ENCODE peak calls at places on chromosome 7, in four cellular contexts. One of them, this sample, is unnamed.

GRCh38 chr7:9709211-9709610 is 1264.5 kb upstream of the PHF14 start:
- DNase-seq in IMR-90: no peak
- DNase-seq in NCI-H1105 treated with DMSO at 0.1 percent for 48 hours: no peak
- DNase-seq in dorsolateral prefrontal cortex: no peak
- DNase-seq in this sample: no peak

GRCh38 chr7:2248984-2249694 is 7.1 kb downstream of the NUDT1 start:
- DNase-seq in IMR-90: peak; percentile 97
- DNase-seq in dorsolateral prefrontal cortex: no peak
- DNase-seq in NCI-H1105 treated with DMSO at 0.1 percent for 48 hours: no peak
- DNase-seq in this sample: peak; percentile 54

GRCh38 chr7:104240400-104240799 is 32.6 kb upstream of the ORC5 start:
- DNase-seq in IMR-90: no peak
- DNase-seq in dorsolateral prefrontal cortex: no peak
- DNase-seq in NCI-H1105 treated with DMSO at 0.1 percent for 48 hours: peak; percentile 89
- DNase-seq in this sample: no peak

GRCh38 chr7:118350260-118350659 is 125.8 kb downstream of the ANKRD7 start:
- DNase-seq in dorsolateral prefrontal cortex: no peak
- DNase-seq in NCI-H1105 treated with DMSO at 0.1 percent for 48 hours: no peak
- DNase-seq in IMR-90: no peak
- DNase-seq in this sample: no peak

GRCh38 chr7:150407588-150408392 is 28.7 kb downstream of the ZNF775 start:
- DNase-seq in dorsolateral prefrontal cortex: no peak
- DNase-seq in IMR-90: no peak
- DNase-seq in NCI-H1105 treated with DMSO at 0.1 percent for 48 hours: no peak
- DNase-seq in this sample: no peak

GRCh38 chr7:110522751-110523200 is 568.2 kb upstream of the LRRN3 start:
- DNase-seq in dorsolateral prefrontal cortex: no peak
- DNase-seq in NCI-H1105 treated with DMSO at 0.1 percent for 48 hours: peak; percentile 45
- DNase-seq in IMR-90: no peak
- DNase-seq in this sample: no peak

GRCh38 chr7:138125119-138125518 is 48.9 kb downstream of the AKR1D1 start:
- DNase-seq in dorsolateral prefrontal cortex: no peak
- DNase-seq in IMR-90: no peak
- DNase-seq in NCI-H1105 treated with DMSO at 0.1 percent for 48 hours: no peak
- DNase-seq in this sample: no peak

GRCh38 chr7:83429493-83429892 is 219.4 kb downstream of the SEMA3E start:
- DNase-seq in dorsolateral prefrontal cortex: no peak
- DNase-seq in NCI-H1105 treated with DMSO at 0.1 percent for 48 hours: no peak
- DNase-seq in IMR-90: no peak
- DNase-seq in this sample: no peak

GRCh38 chr7:54932818-54933543 is 85.8 kb upstream of the EGFR start:
- DNase-seq in IMR-90: peak; percentile 66
- DNase-seq in NCI-H1105 treated with DMSO at 0.1 percent for 48 hours: peak; percentile 87
- DNase-seq in dorsolateral prefrontal cortex: peak; percentile 83
- DNase-seq in this sample: peak; percentile 88

GRCh38 chr7:133984023-133984422 is 143.1 kb upstream of the LRGUK start:
- DNase-seq in NCI-H1105 treated with DMSO at 0.1 percent for 48 hours: peak; percentile 77
- DNase-seq in dorsolateral prefrontal cortex: no peak
- DNase-seq in IMR-90: no peak
- DNase-seq in this sample: no peak

GRCh38 chr7:79548616-79549206 is 95.2 kb upstream of the MAGI2 start:
- DNase-seq in NCI-H1105 treated with DMSO at 0.1 percent for 48 hours: peak; percentile 61
- DNase-seq in dorsolateral prefrontal cortex: no peak
- DNase-seq in IMR-90: peak; percentile 2
- DNase-seq in this sample: no peak

GRCh38 chr7:1913290-1914282 is 243.5 kb downstream of the ELFN1 start:
- DNase-seq in NCI-H1105 treated with DMSO at 0.1 percent for 48 hours: no peak
- DNase-seq in IMR-90: no peak
- DNase-seq in dorsolateral prefrontal cortex: no peak
- DNase-seq in this sample: no peak

GRCh38 chr7:141495057-141495456 is 56.2 kb upstream of the AGK start:
- DNase-seq in NCI-H1105 treated with DMSO at 0.1 percent for 48 hours: no peak
- DNase-seq in IMR-90: no peak
- DNase-seq in dorsolateral prefrontal cortex: no peak
- DNase-seq in this sample: no peak

GRCh38 chr7:47536705-47537611 is 45.0 kb downstream of the TNS3 start:
- DNase-seq in NCI-H1105 treated with DMSO at 0.1 percent for 48 hours: no peak
- DNase-seq in IMR-90: peak; percentile 76
- DNase-seq in dorsolateral prefrontal cortex: peak; percentile 51
- DNase-seq in this sample: peak; percentile 61

GRCh38 chr7:78398576-78398975 is 600.0 kb downstream of the PHTF2 start:
- DNase-seq in dorsolateral prefrontal cortex: no peak
- DNase-seq in NCI-H1105 treated with DMSO at 0.1 percent for 48 hours: no peak
- DNase-seq in IMR-90: no peak
- DNase-seq in this sample: no peak

GRCh38 chr7:150447966-150448788 is 2.3 kb upstream of the GIMAP8 start:
- DNase-seq in IMR-90: no peak
- DNase-seq in dorsolateral prefrontal cortex: no peak
- DNase-seq in NCI-H1105 treated with DMSO at 0.1 percent for 48 hours: no peak
- DNase-seq in this sample: no peak

GRCh38 chr7:13042605-13043236 is 355.3 kb downstream of the ARL4A start:
- DNase-seq in dorsolateral prefrontal cortex: no peak
- DNase-seq in NCI-H1105 treated with DMSO at 0.1 percent for 48 hours: no peak
- DNase-seq in IMR-90: peak; percentile 42
- DNase-seq in this sample: no peak

GRCh38 chr7:47345754-47346377 is 236.0 kb downstream of the TNS3 start:
- DNase-seq in dorsolateral prefrontal cortex: peak; percentile 15
- DNase-seq in NCI-H1105 treated with DMSO at 0.1 percent for 48 hours: no peak
- DNase-seq in IMR-90: no peak
- DNase-seq in this sample: no peak

GRCh38 chr7:22364910-22365309 is 8.0 kb upstream of the RAPGEF5 start:
- DNase-seq in NCI-H1105 treated with DMSO at 0.1 percent for 48 hours: no peak
- DNase-seq in dorsolateral prefrontal cortex: no peak
- DNase-seq in IMR-90: no peak
- DNase-seq in this sample: no peak

GRCh38 chr7:51077951-51078350 is 238.7 kb downstream of the COBL start:
- DNase-seq in NCI-H1105 treated with DMSO at 0.1 percent for 48 hours: no peak
- DNase-seq in IMR-90: no peak
- DNase-seq in dorsolateral prefrontal cortex: no peak
- DNase-seq in this sample: no peak

This sample was measured in head of caudate nucleus.